ENCODE peak calls at places on chromosomes 2 and 18, in four cellular contexts. X is K562, U is H1, T is SK-N-SH. A is an unnamed sample.

GRCh38 chr2:174748948-174749347 is 15.3 kb downstream of the CHRNA1 start:
- DNase-seq in T (peak), U (peak), X (peak), A (peak)

GRCh38 chr2:241201445-241202267 is 13.2 kb downstream of the ANO7 start:
- DNase-seq in T (no peak), X (no peak), U (no peak), A (no peak)

GRCh38 chr18:62670573-62670972 is 44.8 kb upstream of the PHLPP1 start:
- DNase-seq in X (no peak), T (no peak), U (no peak), A (no peak)

GRCh38 chr2:237696471-237696870 is 69.1 kb downstream of the LRRFIP1 start:
- DNase-seq in T (no peak), X (no peak), U (no peak), A (no peak)

GRCh38 chr2:110853516-110853915 is 121.1 kb downstream of the ACOXL start:
- DNase-seq in T (no peak), U (no peak), X (peak), A (peak)

GRCh38 chr2:81324046-81324445 is 1019.5 kb upstream of the LRRTM1 start:
- DNase-seq in U (no peak), X (no peak), T (no peak), A (peak)

GRCh38 chr2:219021591-219021990 is 19.7 kb downstream of the CFAP65 start:
- DNase-seq in X (no peak), U (no peak), T (no peak), A (no peak)

GRCh38 chr2:38129987-38130386 is 54.0 kb upstream of the CYP1B1 start:
- DNase-seq in X (no peak), U (no peak), T (no peak), A (no peak)

GRCh38 chr2:1024981-1025380 is 74.3 kb downstream of the SNTG2 start:
- DNase-seq in U (no peak), X (no peak), T (no peak), A (no peak)

GRCh38 chr2:230721712-230722111 is 9.1 kb downstream of the CAB39 start:
- DNase-seq in X (no peak), T (no peak), U (no peak), A (no peak)

GRCh38 chr2:48699377-48699951 is 56.1 kb downstream of the LHCGR start:
- DNase-seq in T (no peak), U (no peak), X (no peak), A (no peak)

GRCh38 chr2:24164416-24164973 is 10.4 kb upstream of the FAM228A start:
- DNase-seq in U (peak), T (peak), X (peak), A (peak)

GRCh38 chr2:159946326-159946992 is 116.0 kb downstream of the PLA2R1 start:
- DNase-seq in T (no peak), U (no peak), X (no peak), A (no peak)

GRCh38 chr2:112547333-112547732 is 5.1 kb downstream of the POLR1B start:
- DNase-seq in U (no peak), T (no peak), X (no peak), A (no peak)

GRCh38 chr18:34092796-34093195 is 131.9 kb downstream of the NOL4 start:
- DNase-seq in T (no peak), U (no peak), X (no peak), A (no peak)

GRCh38 chr2:113791697-113792590 is 35.5 kb upstream of the SLC35F5 start:
- DNase-seq in T (no peak), U (no peak), X (no peak), A (no peak)

GRCh38 chr18:44599409-44599808 is 81.3 kb upstream of the SETBP1 start:
- DNase-seq in U (no peak), X (no peak), T (no peak), A (peak)

GRCh38 chr2:114192362-114192761 is 250.1 kb upstream of the DPP10 start:
- DNase-seq in T (no peak), U (no peak), X (no peak), A (no peak)

GRCh38 chr2:108571262-108571661 is 37.0 kb downstream of the LIMS1 start:
- DNase-seq in X (no peak), T (no peak), U (no peak), A (no peak)

GRCh38 chr2:27776097-27776496 is 4.6 kb downstream of the MRPL33 start:
- DNase-seq in X (no peak), U (no peak), T (no peak), A (no peak)

GRCh38 chr2:236694125-236694888 is 124.7 kb downstream of the ACKR3 start:
- DNase-seq in U (no peak), T (no peak), X (no peak), A (no peak)

GRCh38 chr2:240292622-240293021 is 142.8 kb upstream of the GPC1 start:
- DNase-seq in X (no peak), T (no peak), U (no peak), A (no peak)

GRCh38 chr2:197255550-197255949 is 55.0 kb downstream of the ANKRD44 start:
- DNase-seq in T (peak), X (no peak), U (no peak), A (peak)

GRCh38 chr2:224892574-224893204 is 149.6 kb downstream of the DOCK10 start:
- DNase-seq in X (no peak), U (no peak), T (no peak), A (peak)

GRCh38 chr2:96161785-96162367 is 16.6 kb upstream of the DUSP2 start:
- DNase-seq in U (no peak), X (no peak), T (no peak), A (no peak)

GRCh38 chr2:234556848-234557573 is 60.1 kb upstream of the ARL4C start:
- DNase-seq in T (no peak), X (no peak), U (no peak), A (no peak)

GRCh38 chr2:54636425-54637139 is 86.9 kb upstream of the EML6 start:
- DNase-seq in T (no peak), X (no peak), U (no peak), A (no peak)

GRCh38 chr2:62968168-62968567 is 82.5 kb upstream of the OTX1 start:
- DNase-seq in X (no peak), U (no peak), T (no peak), A (no peak)

GRCh38 chr2:232300894-232301387 is 77.6 kb upstream of the ALPP start:
- DNase-seq in U (no peak), T (no peak), X (no peak), A (no peak)

GRCh38 chr2:136057802-136058140 is 60.2 kb downstream of the CXCR4 start:
- DNase-seq in X (no peak), U (no peak), T (no peak), A (no peak)

GRCh38 chr18:43846302-43846701 is 569.0 kb upstream of the SYT4 start:
- DNase-seq in U (no peak), T (no peak), X (no peak), A (no peak)

GRCh38 chr18:53544926-53545325 is 679.5 kb downstream of the MBD2 start:
- DNase-seq in U (no peak), X (no peak), T (peak), A (no peak)

GRCh38 chr2:159362816-159363251 is 76.3 kb upstream of the WDSUB1 start:
- DNase-seq in X (no peak), T (no peak), U (no peak), A (no peak)

GRCh38 chr2:30949435-30949834 is 142.2 kb upstream of the CAPN13 start:
- DNase-seq in U (no peak), T (no peak), X (no peak), A (no peak)

GRCh38 chr2:240289701-240290431 is 145.6 kb upstream of the GPC1 start:
- DNase-seq in T (peak), X (no peak), U (no peak), A (no peak)

GRCh38 chr2:133718688-133719201 is 150.5 kb upstream of the NCKAP5 start:
- DNase-seq in T (peak), U (no peak), X (no peak), A (no peak)

DNA sequence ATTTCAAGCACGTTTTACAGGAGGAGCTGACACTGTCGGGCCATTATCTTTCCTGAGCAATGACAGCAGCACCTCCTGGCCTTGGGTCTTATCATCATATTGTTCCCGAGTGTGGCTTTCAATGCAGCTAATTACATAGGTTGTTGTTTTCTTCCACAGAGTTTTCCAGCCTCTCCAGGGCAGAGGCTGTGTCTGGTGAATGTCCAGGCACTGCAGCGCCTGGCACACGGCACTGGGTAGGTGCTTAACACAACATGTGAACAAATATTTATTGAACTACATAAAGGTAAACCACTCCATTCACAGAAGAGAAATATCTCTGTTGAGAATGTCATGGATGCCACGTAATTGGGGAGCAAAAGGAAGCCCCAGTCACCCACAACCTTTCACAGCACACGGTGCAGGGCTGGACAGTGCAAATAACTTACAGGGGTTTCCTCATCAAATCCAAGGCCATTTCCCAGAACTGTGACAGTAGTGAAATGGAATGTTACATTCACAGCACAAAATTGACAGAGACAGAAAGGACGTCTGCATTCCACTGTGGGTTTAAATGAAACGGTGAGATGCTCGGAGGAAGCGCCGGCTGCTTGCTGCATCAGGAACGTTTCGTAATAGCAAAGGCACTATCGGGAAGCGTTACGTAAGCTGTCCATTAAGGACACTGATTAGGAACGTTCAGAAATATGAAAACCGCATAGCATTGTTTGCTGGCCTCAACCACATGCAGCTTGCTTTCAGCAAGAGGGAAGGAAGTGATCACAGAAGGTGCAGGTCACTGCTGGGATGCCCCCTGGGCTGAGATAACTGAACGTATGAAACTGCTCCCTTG is 6.4 kb upstream of the KCNG2 start:
- DNase-seq in X (no peak), T (no peak), U (no peak), A (no peak)
- TF ChIP-seq TEAD4 in X (no peak), T (no peak), U (no peak), A (no peak)

GRCh38 chr2:72915907-72916742 is 1.2 kb upstream of the EMX1 start:
- DNase-seq in U (peak), T (peak), X (peak), A (peak)

GRCh38 chr2:72917138-72917874 is at the start of gene EMX1:
- DNase-seq in X (peak), T (peak), U (peak), A (peak)

GRCh38 chr2:72915076-72915906 is 2.0 kb upstream of the EMX1 start:
- DNase-seq in X (no peak), U (no peak), T (peak), A (no peak)

GRCh38 chr2:72917875-72918660 is 749 bp downstream of the EMX1 start:
- DNase-seq in X (no peak), T (peak), U (peak), A (peak)

GRCh38 chr2:72916743-72917137 is 579 bp upstream of the EMX1 start:
- DNase-seq in X (no peak), T (peak), U (peak), A (peak)
- TF ChIP-seq TEAD4 in X (no peak), T (no peak), U (no peak), A (no peak)

DNA sequence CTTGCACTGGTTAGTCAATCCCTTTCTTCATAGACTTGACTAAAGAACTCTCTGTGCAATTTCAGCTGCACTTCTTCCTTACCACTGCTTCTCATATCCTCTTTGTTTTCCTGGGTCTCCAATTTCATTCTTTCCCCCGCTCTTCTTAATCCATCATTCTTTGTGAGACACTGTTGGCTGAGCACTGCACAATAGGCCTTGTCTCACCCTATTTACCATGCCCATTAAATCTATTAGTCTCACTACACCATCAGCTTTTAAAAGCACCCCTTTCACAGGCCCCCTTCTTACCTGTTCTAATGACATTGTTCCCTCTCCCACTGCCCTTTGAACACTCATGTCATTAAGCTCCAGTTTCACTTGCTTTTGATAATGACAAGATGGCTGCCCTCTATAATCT is 404.1 kb upstream of the ACVR2A start:
- DNase-seq in T (no peak), U (no peak), X (no peak), A (no peak)
- TF ChIP-seq TEAD4 in T (no peak), U (no peak), X (no peak), A (no peak)

GRCh38 chr2:213086566-213086965 is 64.8 kb downstream of the IKZF2 start:
- DNase-seq in U (no peak), T (no peak), X (no peak), A (peak)

GRCh38 chr2:213084261-213084660 is 67.2 kb downstream of the IKZF2 start:
- DNase-seq in X (no peak), T (no peak), U (no peak), A (no peak)

GRCh38 chr2:213087040-213087439 is 64.4 kb downstream of the IKZF2 start:
- DNase-seq in U (no peak), X (no peak), T (no peak), A (no peak)

GRCh38 chr2:213085538-213085937 is 65.9 kb downstream of the IKZF2 start:
- DNase-seq in U (no peak), X (no peak), T (no peak), A (no peak)

DNA sequence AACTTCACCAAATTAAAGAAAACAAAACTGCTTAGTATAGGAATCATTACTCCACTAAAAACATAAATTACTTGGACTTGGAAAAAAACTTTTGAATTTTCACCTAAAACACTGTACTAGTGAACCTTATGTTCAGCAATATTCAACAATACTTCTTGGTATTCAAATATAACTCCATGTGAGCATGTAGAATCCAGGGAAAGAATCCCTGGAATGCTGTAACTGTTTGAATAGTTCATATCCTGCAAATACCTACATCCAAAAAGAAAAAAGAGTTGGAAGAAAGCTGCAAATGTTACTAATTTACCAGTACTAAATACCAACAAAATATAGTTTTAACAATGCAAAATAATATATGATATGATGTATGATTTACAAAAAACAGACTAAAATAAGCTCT is 65.4 kb downstream of the IKZF2 start:
- DNase-seq in U (no peak), X (no peak), T (no peak), A (no peak)
- TF ChIP-seq TEAD4 in U (peak), X (no peak), T (no peak), A (no peak)

DNA sequence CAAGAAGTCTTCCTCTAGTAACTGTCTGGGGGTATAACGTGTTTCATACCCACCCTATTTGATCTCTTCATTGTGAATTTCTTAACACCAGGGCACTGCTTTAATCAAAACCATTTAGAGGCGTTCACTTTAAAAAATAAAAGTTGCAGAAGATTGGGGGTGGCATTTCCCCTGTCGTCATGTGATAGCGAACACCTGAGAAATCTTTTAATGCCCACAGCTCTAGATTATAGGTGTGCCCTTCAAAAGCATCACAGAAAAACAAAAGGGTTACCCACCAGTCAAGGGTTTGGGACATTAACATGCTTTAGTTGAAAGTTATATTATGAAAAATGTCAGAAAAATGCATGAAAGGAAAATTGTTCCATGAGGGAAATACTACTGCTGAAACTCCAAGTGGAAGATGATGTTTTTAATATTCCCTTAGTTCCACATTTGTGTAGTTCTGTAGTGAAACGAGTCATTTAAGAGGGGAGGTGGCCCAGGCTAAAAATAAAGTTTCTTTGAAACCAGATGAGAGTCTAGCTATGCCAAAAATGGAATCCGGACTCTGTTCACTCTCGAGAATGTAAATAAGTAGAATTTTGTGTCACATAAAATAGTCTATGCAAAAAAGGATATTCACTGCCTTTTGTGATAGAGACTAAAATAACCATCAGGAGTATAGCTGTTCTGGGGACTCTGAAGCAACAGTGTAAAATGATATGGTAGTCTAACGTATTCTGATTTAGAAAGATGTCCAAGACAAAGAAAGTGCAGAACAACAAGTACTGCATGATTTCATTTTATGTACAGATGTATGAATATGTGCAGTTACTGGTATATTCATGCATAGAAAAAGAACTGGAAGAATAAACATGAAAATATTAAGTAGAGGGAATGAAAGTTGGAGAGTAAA is 95.3 kb downstream of the TMEM247 start:
- DNase-seq in T (no peak), X (no peak), U (no peak), A (no peak)
- TF ChIP-seq TEAD4 in T (no peak), X (no peak), U (no peak), A (no peak)